ENCODE peak calls at places on chromosomes 2 and 18, in ten cellular contexts. U is body of pancreas, N is spleen, Y is IMR-90, M is HepG2, O is H1, H is suprapubic skin, B is uterus, T is right lobe of liver, I is heart left ventricle. D is an unnamed sample. For H3K36me3, the result is how much of the 10 kb centered on the place peaks cover.

GRCh38 chr2:144241801-144242200 is 278.1 kb downstream of the ZEB2 start:
- DNase-seq in U (no peak), N (no peak), Y (no peak), M (no peak), O (no peak), H (no peak), B (no peak), T (no peak), I (no peak), D (no peak)

GRCh38 chr2:172864182-172864581 is 128.5 kb downstream of the RAPGEF4 start:
- DNase-seq in U (peak), N (no peak), Y (peak), M (peak), O (peak), H (no peak), B (peak), T (peak), I (peak), D (peak)

GRCh38 chr18:45724591-45724990 is 610 bp downstream of the SLC14A1 start:
- DNase-seq in U (no peak), N (no peak), Y (no peak), M (no peak), O (no peak), H (no peak), B (no peak), T (no peak), I (no peak), D (no peak)

GRCh38 chr2:239710953-239711861 is 310.4 kb upstream of the HDAC4 start:
- DNase-seq in U (no peak), N (peak), Y (no peak), M (no peak), O (no peak), H (no peak), B (peak), T (no peak), I (no peak), D (no peak)

GRCh38 chr2:40285391-40285790 is 166.5 kb downstream of the SLC8A1 start:
- DNase-seq in U (no peak), N (no peak), Y (no peak), M (no peak), O (no peak), H (no peak), B (no peak), T (no peak), I (no peak), D (no peak)

GRCh38 chr18:23826850-23827620 is 137.8 kb downstream of the LAMA3 start:
- DNase-seq in U (no peak), N (peak), Y (no peak), M (no peak), O (no peak), H (no peak), B (no peak), T (no peak), I (no peak), D (peak)

GRCh38 chr2:121999273-121999672 is 243.8 kb downstream of the TSN start:
- DNase-seq in U (no peak), N (no peak), Y (peak), M (no peak), O (no peak), H (no peak), B (no peak), T (no peak), I (no peak), D (peak)

GRCh38 chr2:207558106-207558505 is 28.3 kb downstream of the CREB1 start:
- DNase-seq in U (no peak), N (no peak), Y (peak), M (no peak), O (no peak), H (no peak), B (no peak), T (no peak), I (no peak), D (no peak)

GRCh38 chr2:127566139-127566417 is 30.6 kb downstream of the MYO7B start:
- DNase-seq in U (no peak), N (no peak), Y (no peak), M (no peak), O (no peak), H (no peak), B (no peak), T (no peak), I (no peak), D (no peak)

GRCh38 chr18:47399475-47399874 is 148.0 kb upstream of the SKOR2 start:
- DNase-seq in U (no peak), N (no peak), Y (no peak), M (no peak), O (no peak), H (no peak), B (no peak), T (no peak), I (no peak), D (no peak)

GRCh38 chr2:107595749-107596148 is 230.9 kb upstream of the RGPD4 start:
- DNase-seq in U (no peak), N (no peak), Y (peak), M (no peak), O (no peak), H (no peak), B (no peak), T (no peak), I (no peak), D (no peak)

GRCh38 chr2:217099561-217099960 is 239.7 kb upstream of the TNP1 start:
- DNase-seq in U (no peak), N (no peak), Y (no peak), M (no peak), O (no peak), H (no peak), B (no peak), T (no peak), I (peak), D (no peak)

GRCh38 chr2:172082944-172083718 is 2.2 kb upstream of the DLX1 start:
- DNase-seq in U (no peak), N (peak), Y (no peak), M (no peak), O (no peak), H (no peak), B (no peak), T (no peak), I (no peak), D (peak)

GRCh38 chr18:62369129-62369644 is 44.1 kb downstream of the TNFRSF11A start:
- DNase-seq in U (no peak), N (no peak), Y (no peak), M (no peak), O (no peak), H (no peak), B (no peak), T (no peak), I (no peak), D (no peak)

GRCh38 chr2:30218814-30219213 is 12.5 kb upstream of the LBH start:
- DNase-seq in U (no peak), N (no peak), Y (no peak), M (no peak), O (no peak), H (no peak), B (no peak), T (no peak), I (no peak), D (no peak)

GRCh38 chr2:135850811-135851668 is 14.1 kb upstream of the LCT start:
- DNase-seq in U (no peak), N (no peak), Y (peak), M (peak), O (no peak), H (no peak), B (no peak), T (no peak), I (no peak), D (no peak)

GRCh38 chr2:9690716-9691498 is 60.1 kb upstream of the YWHAQ start:
- DNase-seq in U (no peak), N (no peak), Y (no peak), M (no peak), O (no peak), H (no peak), B (no peak), T (no peak), I (no peak), D (no peak)

GRCh38 chr2:182404102-182404501 is 22.7 kb downstream of the PDE1A start:
- DNase-seq in U (no peak), N (no peak), Y (peak), M (no peak), O (no peak), H (no peak), B (no peak), T (no peak), I (no peak), D (peak)

GRCh38 chr2:38554973-38555595 is 47.6 kb downstream of the HNRNPLL start:
- DNase-seq in U (no peak), N (no peak), Y (peak), M (peak), O (no peak), H (no peak), B (no peak), T (no peak), I (no peak), D (peak)

GRCh38 chr2:85862426-85862825 is 26.4 kb downstream of the ST3GAL5 start:
- DNase-seq in U (no peak), N (no peak), Y (peak), M (no peak), O (no peak), H (no peak), B (no peak), T (no peak), I (no peak), D (no peak)

GRCh38 chr2:43186321-43186678 is 40.1 kb downstream of the ZFP36L2 start:
- DNase-seq in U (no peak), N (no peak), Y (no peak), M (no peak), O (no peak), H (no peak), B (no peak), T (no peak), I (no peak), D (no peak)

GRCh38 chr18:22609642-22610041 is 191.9 kb upstream of the CTAGE1 start:
- DNase-seq in U (peak), N (no peak), Y (peak), M (peak), O (no peak), H (peak), B (peak), T (peak), I (peak), D (peak)

GRCh38 chr2:190987938-190988337 is 26.0 kb downstream of the STAT1 start:
- DNase-seq in U (no peak), N (no peak), Y (no peak), M (no peak), O (no peak), H (no peak), B (no peak), T (no peak), I (no peak), D (no peak)
- TF ChIP-seq POLR2A in U (no peak), N (no peak), Y (no peak), M (no peak), O (no peak), H (no peak), B (no peak), T (no peak), I (no peak), D (no peak)

DNA sequence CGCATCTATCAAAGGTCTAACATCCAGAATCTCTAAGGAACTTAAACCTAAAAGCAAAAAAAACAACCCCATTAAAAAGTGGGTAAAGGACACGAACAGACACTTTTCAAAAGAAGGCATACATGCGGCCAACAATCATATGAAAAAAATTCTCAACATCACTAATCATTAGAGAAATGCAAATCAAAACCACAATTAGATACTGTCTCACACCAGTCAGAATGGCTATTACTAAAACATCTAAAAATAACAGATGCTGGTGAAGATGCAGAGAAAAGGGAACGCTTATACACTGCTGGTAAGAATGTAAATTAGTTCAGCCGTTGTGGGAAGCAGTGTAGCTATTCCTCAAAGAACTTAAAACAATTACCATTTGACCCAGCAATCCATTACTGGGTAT is 38.0 kb downstream of the PPP3R1 start:
- DNase-seq in U (no peak), N (no peak), Y (no peak), M (no peak), O (no peak), H (no peak), B (no peak), T (no peak), I (no peak), D (no peak)
- H3K36me3 ChIP-seq in U (under half), N (under half), Y (under half), M (under half), O (under half), H (under half), B (under half), T (under half), I (under half), D (under half)

GRCh38 chr2:157574165-157574564 is 54.5 kb downstream of the ACVR1C start:
- DNase-seq in U (no peak), N (no peak), Y (no peak), M (no peak), O (no peak), H (no peak), B (no peak), T (no peak), I (no peak), D (no peak)
- TF ChIP-seq POLR2A in U (no peak), N (no peak), Y (no peak), M (no peak), O (no peak), H (no peak), B (no peak), T (no peak), I (no peak), D (no peak)

GRCh38 chr2:88108796-88109195 is 19.1 kb downstream of the FABP1 start:
- DNase-seq in U (no peak), N (no peak), Y (no peak), M (no peak), O (no peak), H (no peak), B (no peak), T (no peak), I (no peak), D (no peak)
- H3K36me3 ChIP-seq in U (under half), N (under half), Y (under half), M (under half), O (under half), H (under half), B (under half), T (under half), I (under half), D (under half)

GRCh38 chr2:152405206-152406118 is 70.5 kb downstream of the FMNL2 start:
- DNase-seq in U (no peak), N (no peak), Y (peak), M (peak), O (no peak), H (no peak), B (no peak), T (no peak), I (no peak), D (peak)
- TF ChIP-seq POLR2A in U (no peak), N (no peak), Y (no peak), M (no peak), O (no peak), H (no peak), B (no peak), T (no peak), I (no peak), D (no peak)